ENCODE peak calls at places on chromosomes 5 and 9, in five cellular contexts. T is stimulated activated naive CD8-positive, alpha-beta T cell treated with anti-CD3 and anti-CD28 coated beads, Interleukin-15, Interleukin-2, amounts not matched to agents 100 U/mL and 50 U/mL, for 24 hours; Y is LNCaP clone FGC; N is fibroblast of mammary gland; C is nucleus accumbens. L is an unnamed sample.

GRCh38 chr5:68805427-68805826 is 288.4 kb upstream of the SLC30A5 start:
- DNase-seq in T (no peak), Y (no peak), N (no peak), C (no peak), L (no peak)

GRCh38 chr5:6766558-6767191 is 53.4 kb downstream of the TENT4A start:
- DNase-seq in T (peak), Y (peak), N (peak), C (peak), L (peak)

GRCh38 chr5:71924325-71924724 is 182.9 kb upstream of the MAP1B start:
- DNase-seq in T (no peak), Y (no peak), N (no peak), C (no peak), L (no peak)

GRCh38 chr5:64147849-64148441 is 17.7 kb upstream of the RNF180 start:
- DNase-seq in T (peak), Y (peak), N (peak), C (peak), L (peak)

GRCh38 chr9:107316795-107317661 is 33.9 kb downstream of the RAD23B start:
- DNase-seq in T (no peak), Y (no peak), N (no peak), C (no peak), L (peak)

GRCh38 chr5:1507961-1508678 is 15.6 kb downstream of the LPCAT1 start:
- DNase-seq in T (no peak), Y (no peak), N (no peak), C (no peak), L (no peak)

GRCh38 chr5:116303340-116303739 is 218.5 kb downstream of the COMMD10 start:
- DNase-seq in T (no peak), Y (no peak), N (peak), C (no peak), L (no peak)

GRCh38 chr9:86687788-86688187 is 259.5 kb downstream of the GAS1 start:
- DNase-seq in T (no peak), Y (no peak), N (no peak), C (no peak), L (no peak)

GRCh38 chr5:138900281-138900965 is 25.3 kb upstream of the LRRTM2 start:
- DNase-seq in T (peak), Y (peak), N (peak), C (no peak), L (peak)

GRCh38 chr9:33718987-33719386 is 76.4 kb upstream of the PRSS3 start:
- DNase-seq in T (no peak), Y (no peak), N (peak), C (no peak), L (no peak)

GRCh38 chr9:91946825-91947224 is 3.2 kb downstream of the ROR2 start:
- DNase-seq in T (no peak), Y (no peak), N (peak), C (no peak), L (no peak)